ENCODE peak calls at places on chromosomes 5 and 9, in eight cellular contexts. J, D, X, K, V, R, C and I are unnamed samples.
A peak's percentile ranks its signal among the peaks of the same experiment; 100 is the strongest.

GRCh38 chr9:82891321-82891720 is 171.6 kb downstream of the RASEF start:
- DNase-seq in C (no peak), K (no peak), R (no peak), X (no peak), V (no peak), D (peak; percentile 9), J (no peak), I (no peak)

GRCh38 chr9:135103001-135103446 is 15.6 kb downstream of the OLFM1 start:
- DNase-seq in R (no peak), V (no peak), K (no peak), J (no peak), C (no peak), X (no peak), D (no peak), I (peak; percentile 24)

GRCh38 chr9:2126331-2126789 is 111.2 kb downstream of the SMARCA2 start:
- DNase-seq in V (no peak), C (no peak), R (no peak), D (peak; percentile 38), X (no peak), J (no peak), K (no peak), I (no peak)

GRCh38 chr5:139648205-139649081 is at the start of gene CXXC5:
- DNase-seq in X (peak; percentile 76), J (peak; percentile 87), D (peak; percentile 89), K (peak; percentile 73), V (peak; percentile 71), C (peak; percentile 44), R (no peak), I (peak; percentile 91)

GRCh38 chr9:21078702-21079101 is 960 bp upstream of the IFNB1 start:
- DNase-seq in V (no peak), X (no peak), R (no peak), K (no peak), C (no peak), J (no peak), D (no peak), I (no peak)

GRCh38 chr9:127793093-127793708 is 7.4 kb downstream of the CDK9 start:
- DNase-seq in K (no peak), V (no peak), D (no peak), X (no peak), R (no peak), C (no peak), J (peak; percentile 75), I (no peak)

GRCh38 chr9:35645736-35646582 is 4.8 kb downstream of the SIT1 start:
- DNase-seq in C (no peak), X (no peak), R (no peak), V (no peak), K (no peak), J (peak; percentile 38), D (peak; percentile 21), I (no peak)

GRCh38 chr9:130301483-130302286 is 36.1 kb downstream of the HMCN2 start:
- DNase-seq in K (no peak), X (no peak), V (no peak), C (no peak), R (no peak), D (no peak), J (no peak), I (no peak)

GRCh38 chr9:82021198-82021597 is 32.6 kb downstream of the SPATA31D1 start:
- DNase-seq in K (no peak), D (peak; percentile 98), J (no peak), X (no peak), V (peak; percentile 68), C (no peak), R (no peak), I (no peak)

GRCh38 chr5:78698218-78698751 is 49.7 kb upstream of the LHFPL2 start:
- DNase-seq in J (peak; percentile 95), K (no peak), C (no peak), V (peak; percentile 16), D (peak; percentile 64), R (no peak), X (no peak), I (no peak)

GRCh38 chr5:3875144-3875543 is 279.5 kb downstream of the IRX1 start:
- DNase-seq in K (no peak), J (no peak), C (no peak), V (no peak), R (no peak), D (no peak), X (no peak), I (no peak)